ENCODE peak calls at places on chromosome 17, in four cellular contexts. Q is H9, G is neuronal stem cell, D is HCT116. Z is an unnamed sample. For H3K4me1 and H3K9me3, the result is how much of the 10 kb centered on the place peaks cover.

GRCh38 chr17:15651583-15652110 is 32.1 kb upstream of the FBXW10B start:
- DNase-seq in Q (peak), G (peak), D (peak), Z (no peak)

GRCh38 chr17:28372203-28372944 is 880 bp downstream of the SARM1 start:
- DNase-seq in Q (peak), G (no peak), D (no peak), Z (no peak)

GRCh38 chr17:59863607-59864006 is 29.1 kb downstream of the TUBD1 start:
- DNase-seq in Q (no peak), G (no peak), D (no peak), Z (no peak)

GRCh38 chr17:81033535-81034167 is 1.3 kb upstream of the BAIAP2 start:
- DNase-seq in Q (no peak), G (no peak), D (no peak), Z (no peak)

GRCh38 chr17:16923097-16923903 is 48.6 kb downstream of the TNFRSF13B start:
- DNase-seq in Q (no peak), G (no peak), D (no peak), Z (no peak)

GRCh38 chr17:62675260-62675659 is 47.8 kb downstream of the MRC2 start:
- DNase-seq in Q (no peak), G (no peak), D (no peak), Z (no peak)

GRCh38 chr17:29445844-29446243 is 55.7 kb downstream of the TAOK1 start:
- DNase-seq in Q (no peak), G (no peak), D (no peak), Z (no peak)

GRCh38 chr17:80889897-80890550 is 101.6 kb upstream of the CHMP6 start:
- DNase-seq in Q (no peak), G (no peak), D (no peak), Z (no peak)

GRCh38 chr17:49548506-49549310 is 27.0 kb upstream of the NXPH3 start:
- DNase-seq in Q (peak), G (no peak), D (peak), Z (no peak)

GRCh38 chr17:7483238-7484066 is 714 bp upstream of the POLR2A start:
- DNase-seq in Q (peak), G (peak), D (peak), Z (peak)
- H3K4me1 ChIP-seq in Q (under half), G (under half), D (half or more), Z (under half)

DNA sequence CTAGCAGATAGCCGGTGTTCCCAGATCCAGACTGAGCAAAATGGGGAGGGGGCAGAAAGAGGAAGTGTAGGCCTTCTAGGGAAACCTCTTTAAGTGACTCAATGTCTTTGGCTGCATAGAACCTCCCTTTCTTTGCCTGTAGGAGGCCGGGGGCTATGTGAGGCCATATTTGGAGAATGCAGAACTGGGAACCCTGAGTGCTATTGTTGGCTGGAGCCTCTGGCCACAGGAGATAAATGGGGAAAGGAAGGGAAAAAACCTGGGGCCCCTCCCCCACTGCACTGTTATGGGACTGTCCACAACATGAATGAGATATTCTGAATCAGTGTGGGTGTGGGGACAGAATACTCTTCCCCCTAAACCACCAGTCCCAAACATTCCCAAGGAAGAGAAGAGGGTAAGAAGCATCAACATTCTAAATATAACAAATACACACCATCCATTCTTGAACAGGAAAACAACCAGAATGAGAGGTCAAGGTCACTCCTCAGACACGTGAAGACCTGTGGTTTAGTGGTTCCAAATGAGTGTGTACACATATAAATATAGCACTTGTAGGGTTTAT is 2.4 kb downstream of the VPS25 start:
- DNase-seq in Q (no peak), G (no peak), D (no peak), Z (peak)
- H3K4me2 ChIP-seq in Q (no peak), G (no peak), D (no peak), Z (peak)

GRCh38 chr17:70271200-70271599 is 101.9 kb downstream of the KCNJ2 start:
- DNase-seq in Q (no peak), G (no peak), D (no peak), Z (no peak)
- H3K9me3 ChIP-seq in Q (under half), G (under half), D (under half), Z (under half)

DNA sequence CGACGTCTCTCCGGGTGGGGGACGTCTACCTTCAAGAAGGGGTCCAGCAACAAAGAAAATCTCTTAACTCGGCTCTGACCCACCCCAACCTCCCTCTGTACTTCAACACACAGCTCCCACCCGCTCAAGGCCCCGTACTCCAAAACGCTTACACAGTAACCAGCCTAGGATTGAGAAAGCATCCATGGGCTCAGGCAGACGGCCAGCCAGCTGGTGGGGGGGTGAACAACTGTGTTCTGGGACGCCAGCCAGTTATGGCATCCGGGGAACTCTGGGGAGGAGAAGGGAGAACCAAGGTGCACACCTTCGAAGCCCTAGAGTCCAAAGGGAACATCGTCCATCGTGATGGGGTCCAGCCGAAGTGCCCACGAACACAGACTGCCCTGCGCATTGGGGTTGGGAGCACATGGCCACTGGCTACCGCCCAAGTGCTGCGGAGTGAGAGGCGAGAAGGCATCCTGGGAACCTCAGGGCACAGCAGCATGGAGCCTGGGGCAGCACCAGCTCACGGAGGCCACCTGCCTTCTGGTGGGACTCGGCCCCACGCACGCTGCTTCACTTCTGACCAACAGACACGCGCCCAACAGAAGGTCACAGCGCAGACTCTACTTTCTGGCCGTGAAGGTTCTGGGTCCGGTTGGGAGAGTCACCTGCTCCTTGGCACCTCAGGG is 14.3 kb downstream of the SLC16A3 start:
- DNase-seq in Q (no peak), G (no peak), D (no peak), Z (no peak)
- H3K4me1 ChIP-seq in Q (under half), G (under half), D (half or more), Z (under half)

GRCh38 chr17:6461246-6461645 is 17.0 kb downstream of the PIMREG start:
- DNase-seq in Q (no peak), G (no peak), D (no peak), Z (no peak)
- H3K4me2 ChIP-seq in Q (no peak), G (no peak), D (no peak), Z (no peak)

DNA sequence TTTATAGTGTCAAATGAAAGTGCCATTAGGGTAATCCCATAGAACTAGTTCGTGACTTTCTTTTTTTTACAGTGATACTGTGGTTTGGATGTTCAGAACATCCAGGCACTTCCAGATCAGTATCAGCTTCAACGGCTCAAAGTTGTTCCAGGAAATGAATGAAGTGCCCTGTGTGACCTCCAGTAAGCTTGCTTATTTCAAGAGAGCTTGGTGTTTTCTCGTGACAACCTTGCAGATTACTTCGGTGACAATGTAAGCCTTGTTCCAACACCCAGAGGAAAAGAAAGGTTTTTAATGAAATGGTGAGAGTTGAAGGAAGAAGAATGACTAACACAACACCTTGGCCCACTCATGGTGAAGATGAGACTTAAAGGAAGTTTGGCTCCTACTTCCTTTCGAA is 15.9 kb upstream of the KCNJ16 start:
- DNase-seq in Q (no peak), G (no peak), D (no peak), Z (no peak)
- H3K9me3 ChIP-seq in Q (under half), G (under half), D (under half), Z (under half)

Z was measured in MM.1S.